ENCODE peak calls at places on chromosome 2, in ten cellular contexts. One of them, this sample, is unnamed.

GRCh38 chr2:195445639-195446038 is 211.4 kb upstream of the SLC39A10 start:
- DNase-seq in T47D: no peak
- DNase-seq in progenitor cell of endocrine pancreas: no peak
- DNase-seq in H9: no peak
- DNase-seq in ecto neural progenitor cell: no peak
- DNase-seq in SHP77: no peak
- DNase-seq in D341Med: no peak
- DNase-seq in AG08396: peak; percentile 12
- DNase-seq in nucleus accumbens: no peak
- DNase-seq in AG10803: no peak
- DNase-seq in this sample: no peak

GRCh38 chr2:215365184-215365658 is 53.4 kb downstream of the ATIC start:
- DNase-seq in T47D: no peak
- DNase-seq in progenitor cell of endocrine pancreas: no peak
- DNase-seq in H9: no peak
- DNase-seq in ecto neural progenitor cell: no peak
- DNase-seq in SHP77: no peak
- DNase-seq in D341Med: no peak
- DNase-seq in AG08396: no peak
- DNase-seq in nucleus accumbens: no peak
- DNase-seq in AG10803: peak; percentile 24
- DNase-seq in this sample: no peak

GRCh38 chr2:38145226-38145625 is 69.3 kb upstream of the CYP1B1 start:
- DNase-seq in T47D: no peak
- DNase-seq in progenitor cell of endocrine pancreas: no peak
- DNase-seq in H9: no peak
- DNase-seq in ecto neural progenitor cell: no peak
- DNase-seq in SHP77: no peak
- DNase-seq in D341Med: no peak
- DNase-seq in AG08396: no peak
- DNase-seq in nucleus accumbens: no peak
- DNase-seq in AG10803: no peak
- DNase-seq in this sample: no peak

GRCh38 chr2:67727623-67728022 is 330.5 kb downstream of the ETAA1 start:
- DNase-seq in T47D: no peak
- DNase-seq in progenitor cell of endocrine pancreas: no peak
- DNase-seq in H9: no peak
- DNase-seq in ecto neural progenitor cell: no peak
- DNase-seq in SHP77: no peak
- DNase-seq in D341Med: no peak
- DNase-seq in AG08396: no peak
- DNase-seq in nucleus accumbens: no peak
- DNase-seq in AG10803: no peak
- DNase-seq in this sample: no peak

GRCh38 chr2:172888704-172889103 is 153.1 kb downstream of the RAPGEF4 start:
- DNase-seq in T47D: no peak
- DNase-seq in progenitor cell of endocrine pancreas: no peak
- DNase-seq in H9: no peak
- DNase-seq in ecto neural progenitor cell: no peak
- DNase-seq in SHP77: no peak
- DNase-seq in D341Med: no peak
- DNase-seq in AG08396: no peak
- DNase-seq in nucleus accumbens: no peak
- DNase-seq in AG10803: no peak
- DNase-seq in this sample: no peak

GRCh38 chr2:176742271-176742670 is 470.3 kb upstream of the HNRNPA3 start:
- DNase-seq in T47D: no peak
- DNase-seq in progenitor cell of endocrine pancreas: no peak
- DNase-seq in H9: no peak
- DNase-seq in ecto neural progenitor cell: no peak
- DNase-seq in SHP77: no peak
- DNase-seq in D341Med: no peak
- DNase-seq in AG08396: no peak
- DNase-seq in nucleus accumbens: no peak
- DNase-seq in AG10803: no peak
- DNase-seq in this sample: no peak

GRCh38 chr2:166453995-166454595 is 40.0 kb downstream of the SCN7A start:
- DNase-seq in T47D: no peak
- DNase-seq in progenitor cell of endocrine pancreas: no peak
- DNase-seq in H9: no peak
- DNase-seq in ecto neural progenitor cell: no peak
- DNase-seq in SHP77: no peak
- DNase-seq in D341Med: no peak
- DNase-seq in AG08396: no peak
- DNase-seq in nucleus accumbens: no peak
- DNase-seq in AG10803: no peak
- DNase-seq in this sample: no peak

GRCh38 chr2:177531706-177532105 is 139.1 kb downstream of the AGPS start:
- DNase-seq in T47D: no peak
- DNase-seq in progenitor cell of endocrine pancreas: no peak
- DNase-seq in H9: no peak
- DNase-seq in ecto neural progenitor cell: no peak
- DNase-seq in SHP77: no peak
- DNase-seq in D341Med: no peak
- DNase-seq in AG08396: no peak
- DNase-seq in nucleus accumbens: no peak
- DNase-seq in AG10803: no peak
- DNase-seq in this sample: no peak

GRCh38 chr2:102662861-102663260 is 43.5 kb downstream of the SLC9A2 start:
- DNase-seq in T47D: no peak
- DNase-seq in progenitor cell of endocrine pancreas: no peak
- DNase-seq in H9: no peak
- DNase-seq in ecto neural progenitor cell: no peak
- DNase-seq in SHP77: no peak
- DNase-seq in D341Med: no peak
- DNase-seq in AG08396: no peak
- DNase-seq in nucleus accumbens: no peak
- DNase-seq in AG10803: no peak
- DNase-seq in this sample: no peak

This sample was measured in stromal cell of bone marrow.